ENCODE peak calls at places on chromosomes 6 and 20, in four cellular contexts. One of them, this sample, is unnamed.

GRCh38 chr20:62156592-62157386 is 13.2 kb downstream of the SS18L1 start:
- DNase-seq in omental fat pad: peak
- DNase-seq in brain microvascular endothelial cell: peak
- DNase-seq in astrocyte of the spinal cord: peak
- DNase-seq in this sample: peak

GRCh38 chr6:163414367-163415175 is at the start of gene QKI:
- DNase-seq in omental fat pad: no peak
- DNase-seq in brain microvascular endothelial cell: no peak
- DNase-seq in astrocyte of the spinal cord: peak
- DNase-seq in this sample: peak

GRCh38 chr6:152170702-152171667 is 363.5 kb downstream of the ESR1 start:
- DNase-seq in astrocyte of the spinal cord: peak
- DNase-seq in omental fat pad: no peak
- DNase-seq in brain microvascular endothelial cell: peak
- DNase-seq in this sample: no peak

GRCh38 chr20:22586645-22587310 is 2.4 kb upstream of the FOXA2 start:
- DNase-seq in astrocyte of the spinal cord: no peak
- DNase-seq in omental fat pad: peak
- DNase-seq in brain microvascular endothelial cell: no peak
- DNase-seq in this sample: peak

GRCh38 chr20:24808616-24809015 is 140.5 kb upstream of the CST7 start:
- DNase-seq in omental fat pad: no peak
- DNase-seq in brain microvascular endothelial cell: no peak
- DNase-seq in astrocyte of the spinal cord: no peak
- DNase-seq in this sample: no peak

GRCh38 chr6:55578537-55579363 is at the start of gene HMGCLL1:
- DNase-seq in omental fat pad: no peak
- DNase-seq in astrocyte of the spinal cord: no peak
- DNase-seq in brain microvascular endothelial cell: peak
- DNase-seq in this sample: peak

GRCh38 chr6:142913511-142914047 is 31.4 kb downstream of the HIVEP2 start:
- DNase-seq in brain microvascular endothelial cell: no peak
- DNase-seq in astrocyte of the spinal cord: no peak
- DNase-seq in omental fat pad: no peak
- DNase-seq in this sample: no peak

GRCh38 chr20:63774348-63774735 is 34.8 kb downstream of the SLC2A4RG start:
- DNase-seq in astrocyte of the spinal cord: no peak
- DNase-seq in omental fat pad: no peak
- DNase-seq in brain microvascular endothelial cell: no peak
- DNase-seq in this sample: no peak

GRCh38 chr6:12010635-12011275 is 1.4 kb upstream of the HIVEP1 start:
- DNase-seq in omental fat pad: no peak
- DNase-seq in brain microvascular endothelial cell: peak
- DNase-seq in astrocyte of the spinal cord: no peak
- DNase-seq in this sample: peak